ENCODE peak calls at places on chromosome 7, in seven cellular contexts. One of them, this sample, is unnamed.

GRCh38 chr7:34042406-34042805 is 137.1 kb downstream of the BMPER start:
- DNase-seq in thoracic aorta: no peak
- DNase-seq in SW480: no peak
- DNase-seq in esophagus squamous epithelium: no peak
- DNase-seq in activated CD4-positive, alpha-beta T cell treated with anti-CD3 and anti-CD28 coated beads, Interleukin-2, amount 50 U/mL, for 48 hours: no peak
- DNase-seq in gastrocnemius medialis: no peak
- DNase-seq in fibroblast of mammary gland: peak
- DNase-seq in this sample: no peak

GRCh38 chr7:128452552-128452951 is 3.1 kb upstream of the HILPDA start:
- DNase-seq in gastrocnemius medialis: no peak
- DNase-seq in fibroblast of mammary gland: no peak
- DNase-seq in SW480: no peak
- DNase-seq in esophagus squamous epithelium: no peak
- DNase-seq in activated CD4-positive, alpha-beta T cell treated with anti-CD3 and anti-CD28 coated beads, Interleukin-2, amount 50 U/mL, for 48 hours: no peak
- DNase-seq in thoracic aorta: no peak
- DNase-seq in this sample: no peak

GRCh38 chr7:951881-952547 is 2.5 kb downstream of the ADAP1 start:
- DNase-seq in fibroblast of mammary gland: no peak
- DNase-seq in SW480: no peak
- DNase-seq in esophagus squamous epithelium: no peak
- DNase-seq in gastrocnemius medialis: no peak
- DNase-seq in activated CD4-positive, alpha-beta T cell treated with anti-CD3 and anti-CD28 coated beads, Interleukin-2, amount 50 U/mL, for 48 hours: no peak
- DNase-seq in thoracic aorta: no peak
- DNase-seq in this sample: no peak

GRCh38 chr7:120334475-120334874 is 61.5 kb downstream of the KCND2 start:
- DNase-seq in fibroblast of mammary gland: no peak
- DNase-seq in esophagus squamous epithelium: no peak
- DNase-seq in activated CD4-positive, alpha-beta T cell treated with anti-CD3 and anti-CD28 coated beads, Interleukin-2, amount 50 U/mL, for 48 hours: no peak
- DNase-seq in thoracic aorta: no peak
- DNase-seq in gastrocnemius medialis: no peak
- DNase-seq in SW480: no peak
- DNase-seq in this sample: no peak

GRCh38 chr7:46230298-46231295 is 309.5 kb upstream of the IGFBP3 start:
- DNase-seq in esophagus squamous epithelium: no peak
- DNase-seq in thoracic aorta: no peak
- DNase-seq in SW480: no peak
- DNase-seq in gastrocnemius medialis: no peak
- DNase-seq in activated CD4-positive, alpha-beta T cell treated with anti-CD3 and anti-CD28 coated beads, Interleukin-2, amount 50 U/mL, for 48 hours: no peak
- DNase-seq in fibroblast of mammary gland: no peak
- DNase-seq in this sample: no peak

GRCh38 chr7:53504914-53505313 is 469.5 kb downstream of the POM121L12 start:
- DNase-seq in gastrocnemius medialis: no peak
- DNase-seq in esophagus squamous epithelium: no peak
- DNase-seq in fibroblast of mammary gland: no peak
- DNase-seq in activated CD4-positive, alpha-beta T cell treated with anti-CD3 and anti-CD28 coated beads, Interleukin-2, amount 50 U/mL, for 48 hours: no peak
- DNase-seq in thoracic aorta: no peak
- DNase-seq in SW480: no peak
- DNase-seq in this sample: no peak

GRCh38 chr7:16129431-16130126 is 291.8 kb downstream of the CRPPA start:
- DNase-seq in SW480: peak
- DNase-seq in gastrocnemius medialis: no peak
- DNase-seq in activated CD4-positive, alpha-beta T cell treated with anti-CD3 and anti-CD28 coated beads, Interleukin-2, amount 50 U/mL, for 48 hours: no peak
- DNase-seq in thoracic aorta: no peak
- DNase-seq in esophagus squamous epithelium: no peak
- DNase-seq in fibroblast of mammary gland: peak
- DNase-seq in this sample: no peak

GRCh38 chr7:134836447-134836846 is 57.0 kb downstream of the CALD1 start:
- DNase-seq in activated CD4-positive, alpha-beta T cell treated with anti-CD3 and anti-CD28 coated beads, Interleukin-2, amount 50 U/mL, for 48 hours: no peak
- DNase-seq in gastrocnemius medialis: no peak
- DNase-seq in thoracic aorta: no peak
- DNase-seq in esophagus squamous epithelium: no peak
- DNase-seq in SW480: no peak
- DNase-seq in fibroblast of mammary gland: peak
- DNase-seq in this sample: no peak

GRCh38 chr7:13990319-13990983 is 985 bp upstream of the ETV1 start:
- DNase-seq in fibroblast of mammary gland: peak
- DNase-seq in SW480: peak
- DNase-seq in activated CD4-positive, alpha-beta T cell treated with anti-CD3 and anti-CD28 coated beads, Interleukin-2, amount 50 U/mL, for 48 hours: peak
- DNase-seq in thoracic aorta: peak
- DNase-seq in gastrocnemius medialis: peak
- DNase-seq in esophagus squamous epithelium: no peak
- DNase-seq in this sample: no peak

GRCh38 chr7:26199301-26200112 is 1.0 kb downstream of the HNRNPA2B1 start:
- DNase-seq in activated CD4-positive, alpha-beta T cell treated with anti-CD3 and anti-CD28 coated beads, Interleukin-2, amount 50 U/mL, for 48 hours: peak
- DNase-seq in gastrocnemius medialis: peak
- DNase-seq in thoracic aorta: no peak
- DNase-seq in SW480: peak
- DNase-seq in fibroblast of mammary gland: peak
- DNase-seq in esophagus squamous epithelium: peak
- DNase-seq in this sample: no peak

GRCh38 chr7:105934577-105935185 is 28.4 kb upstream of the CDHR3 start:
- DNase-seq in gastrocnemius medialis: no peak
- DNase-seq in fibroblast of mammary gland: peak
- DNase-seq in esophagus squamous epithelium: no peak
- DNase-seq in thoracic aorta: no peak
- DNase-seq in SW480: peak
- DNase-seq in activated CD4-positive, alpha-beta T cell treated with anti-CD3 and anti-CD28 coated beads, Interleukin-2, amount 50 U/mL, for 48 hours: no peak
- DNase-seq in this sample: no peak

GRCh38 chr7:2619120-2619519 is 12.7 kb upstream of the TTYH3 start:
- DNase-seq in fibroblast of mammary gland: peak
- DNase-seq in gastrocnemius medialis: no peak
- DNase-seq in SW480: no peak
- DNase-seq in thoracic aorta: no peak
- DNase-seq in esophagus squamous epithelium: no peak
- DNase-seq in activated CD4-positive, alpha-beta T cell treated with anti-CD3 and anti-CD28 coated beads, Interleukin-2, amount 50 U/mL, for 48 hours: no peak
- DNase-seq in this sample: no peak

GRCh38 chr7:50620418-50620817 is 55.2 kb upstream of the DDC start:
- DNase-seq in activated CD4-positive, alpha-beta T cell treated with anti-CD3 and anti-CD28 coated beads, Interleukin-2, amount 50 U/mL, for 48 hours: no peak
- DNase-seq in esophagus squamous epithelium: no peak
- DNase-seq in SW480: no peak
- DNase-seq in fibroblast of mammary gland: no peak
- DNase-seq in thoracic aorta: no peak
- DNase-seq in gastrocnemius medialis: no peak
- DNase-seq in this sample: no peak

GRCh38 chr7:8003077-8003476 is 34.5 kb downstream of the GLCCI1 start:
- DNase-seq in thoracic aorta: no peak
- DNase-seq in fibroblast of mammary gland: no peak
- DNase-seq in activated CD4-positive, alpha-beta T cell treated with anti-CD3 and anti-CD28 coated beads, Interleukin-2, amount 50 U/mL, for 48 hours: no peak
- DNase-seq in gastrocnemius medialis: no peak
- DNase-seq in esophagus squamous epithelium: no peak
- DNase-seq in SW480: no peak
- DNase-seq in this sample: no peak

GRCh38 chr7:38141187-38141586 is 36.9 kb upstream of the STARD3NL start:
- DNase-seq in SW480: no peak
- DNase-seq in gastrocnemius medialis: no peak
- DNase-seq in thoracic aorta: no peak
- DNase-seq in esophagus squamous epithelium: no peak
- DNase-seq in fibroblast of mammary gland: no peak
- DNase-seq in activated CD4-positive, alpha-beta T cell treated with anti-CD3 and anti-CD28 coated beads, Interleukin-2, amount 50 U/mL, for 48 hours: no peak
- DNase-seq in this sample: no peak

GRCh38 chr7:85018498-85018897 is 168.4 kb downstream of the SEMA3D start:
- DNase-seq in thoracic aorta: no peak
- DNase-seq in SW480: no peak
- DNase-seq in gastrocnemius medialis: no peak
- DNase-seq in fibroblast of mammary gland: no peak
- DNase-seq in activated CD4-positive, alpha-beta T cell treated with anti-CD3 and anti-CD28 coated beads, Interleukin-2, amount 50 U/mL, for 48 hours: no peak
- DNase-seq in esophagus squamous epithelium: no peak
- DNase-seq in this sample: no peak

GRCh38 chr7:391411-391951 is 101.5 kb downstream of the FOXL3 start:
- DNase-seq in activated CD4-positive, alpha-beta T cell treated with anti-CD3 and anti-CD28 coated beads, Interleukin-2, amount 50 U/mL, for 48 hours: no peak
- DNase-seq in SW480: no peak
- DNase-seq in gastrocnemius medialis: peak
- DNase-seq in thoracic aorta: no peak
- DNase-seq in fibroblast of mammary gland: no peak
- DNase-seq in esophagus squamous epithelium: no peak
- DNase-seq in this sample: no peak

GRCh38 chr7:47513741-47514241 is 68.1 kb downstream of the TNS3 start:
- DNase-seq in esophagus squamous epithelium: no peak
- DNase-seq in thoracic aorta: no peak
- DNase-seq in gastrocnemius medialis: no peak
- DNase-seq in SW480: no peak
- DNase-seq in activated CD4-positive, alpha-beta T cell treated with anti-CD3 and anti-CD28 coated beads, Interleukin-2, amount 50 U/mL, for 48 hours: no peak
- DNase-seq in fibroblast of mammary gland: peak
- DNase-seq in this sample: no peak

GRCh38 chr7:193538-194256 is 1.3 kb downstream of the FAM20C start:
- DNase-seq in gastrocnemius medialis: no peak
- DNase-seq in SW480: no peak
- DNase-seq in esophagus squamous epithelium: no peak
- DNase-seq in thoracic aorta: no peak
- DNase-seq in activated CD4-positive, alpha-beta T cell treated with anti-CD3 and anti-CD28 coated beads, Interleukin-2, amount 50 U/mL, for 48 hours: no peak
- DNase-seq in fibroblast of mammary gland: no peak
- DNase-seq in this sample: no peak

GRCh38 chr7:137399827-137400823 is 56.6 kb upstream of the PTN start:
- DNase-seq in activated CD4-positive, alpha-beta T cell treated with anti-CD3 and anti-CD28 coated beads, Interleukin-2, amount 50 U/mL, for 48 hours: no peak
- DNase-seq in fibroblast of mammary gland: peak
- DNase-seq in thoracic aorta: no peak
- DNase-seq in SW480: no peak
- DNase-seq in gastrocnemius medialis: no peak
- DNase-seq in esophagus squamous epithelium: no peak
- DNase-seq in this sample: no peak

GRCh38 chr7:115146148-115146547 is 224.3 kb downstream of the MDFIC start:
- DNase-seq in thoracic aorta: no peak
- DNase-seq in esophagus squamous epithelium: no peak
- DNase-seq in SW480: no peak
- DNase-seq in fibroblast of mammary gland: no peak
- DNase-seq in gastrocnemius medialis: no peak
- DNase-seq in activated CD4-positive, alpha-beta T cell treated with anti-CD3 and anti-CD28 coated beads, Interleukin-2, amount 50 U/mL, for 48 hours: no peak
- DNase-seq in this sample: no peak

This sample was measured in cortex of kidney.